ENCODE peak calls at places on chromosomes 2 and 18, in seven cellular contexts. One of them, this sample, is unnamed.

GRCh38 chr2:168749264-168749663 is 53.2 kb upstream of the NOSTRIN start:
- DNase-seq in right cardiac atrium: no peak
- DNase-seq in adrenal gland: no peak
- DNase-seq in endodermal cell: no peak
- DNase-seq in A549: no peak
- DNase-seq in HL-60: no peak
- DNase-seq in pancreas: no peak
- DNase-seq in this sample: no peak

GRCh38 chr2:221133941-221134340 is 438.2 kb downstream of the EPHA4 start:
- DNase-seq in right cardiac atrium: no peak
- DNase-seq in adrenal gland: no peak
- DNase-seq in endodermal cell: no peak
- DNase-seq in A549: no peak
- DNase-seq in HL-60: no peak
- DNase-seq in pancreas: no peak
- DNase-seq in this sample: no peak

GRCh38 chr2:198080872-198081271 is 276.5 kb downstream of the PLCL1 start:
- DNase-seq in right cardiac atrium: no peak
- DNase-seq in adrenal gland: no peak
- DNase-seq in endodermal cell: no peak
- DNase-seq in A549: no peak
- DNase-seq in HL-60: no peak
- DNase-seq in pancreas: no peak
- DNase-seq in this sample: no peak

GRCh38 chr2:30914456-30914855 is 107.2 kb upstream of the CAPN13 start:
- DNase-seq in right cardiac atrium: no peak
- DNase-seq in adrenal gland: no peak
- DNase-seq in endodermal cell: no peak
- DNase-seq in A549: no peak
- DNase-seq in HL-60: no peak
- DNase-seq in pancreas: no peak
- DNase-seq in this sample: no peak

GRCh38 chr2:47493317-47493716 is 90.4 kb downstream of the MSH2 start:
- DNase-seq in right cardiac atrium: no peak
- DNase-seq in adrenal gland: no peak
- DNase-seq in endodermal cell: no peak
- DNase-seq in A549: no peak
- DNase-seq in HL-60: no peak
- DNase-seq in pancreas: no peak
- DNase-seq in this sample: no peak

GRCh38 chr2:100413586-100413985 is 3.9 kb downstream of the CHST10 start:
- DNase-seq in right cardiac atrium: no peak
- DNase-seq in adrenal gland: no peak
- DNase-seq in endodermal cell: peak; percentile 54
- DNase-seq in A549: no peak
- DNase-seq in HL-60: no peak
- DNase-seq in pancreas: no peak
- DNase-seq in this sample: no peak

GRCh38 chr18:76131738-76132137 is 363.3 kb downstream of the ZNF516 start:
- DNase-seq in right cardiac atrium: no peak
- DNase-seq in adrenal gland: no peak
- DNase-seq in endodermal cell: no peak
- DNase-seq in A549: no peak
- DNase-seq in HL-60: peak; percentile 55
- DNase-seq in pancreas: no peak
- DNase-seq in this sample: no peak

GRCh38 chr18:46497129-46497528 is 159.9 kb downstream of the LOXHD1 start:
- DNase-seq in right cardiac atrium: no peak
- DNase-seq in adrenal gland: no peak
- DNase-seq in endodermal cell: peak; percentile 92
- DNase-seq in A549: no peak
- DNase-seq in HL-60: peak; percentile 5
- DNase-seq in pancreas: no peak
- DNase-seq in this sample: no peak

GRCh38 chr18:9987931-9988330 is 74.1 kb downstream of the VAPA start:
- DNase-seq in right cardiac atrium: no peak
- DNase-seq in adrenal gland: no peak
- DNase-seq in endodermal cell: no peak
- DNase-seq in A549: no peak
- DNase-seq in HL-60: no peak
- DNase-seq in pancreas: peak; percentile 36
- DNase-seq in this sample: no peak

GRCh38 chr2:219434468-219434717 is 250 bp upstream of the SPEG start:
- DNase-seq in right cardiac atrium: no peak
- DNase-seq in adrenal gland: no peak
- DNase-seq in endodermal cell: no peak
- DNase-seq in A549: no peak
- DNase-seq in HL-60: no peak
- DNase-seq in pancreas: no peak
- DNase-seq in this sample: no peak

GRCh38 chr2:20524412-20525040 is 77.7 kb downstream of the RHOB start:
- DNase-seq in right cardiac atrium: peak; percentile 70
- DNase-seq in adrenal gland: peak; percentile 48
- DNase-seq in endodermal cell: peak; percentile 82
- DNase-seq in A549: no peak
- DNase-seq in HL-60: no peak
- DNase-seq in pancreas: peak; percentile 12
- DNase-seq in this sample: peak; percentile 51

GRCh38 chr2:45743531-45744391 is 92.3 kb downstream of the PRKCE start:
- DNase-seq in right cardiac atrium: peak; percentile 78
- DNase-seq in adrenal gland: no peak
- DNase-seq in endodermal cell: no peak
- DNase-seq in A549: no peak
- DNase-seq in HL-60: no peak
- DNase-seq in pancreas: no peak
- DNase-seq in this sample: no peak

GRCh38 chr2:218257390-218257981 is 3.3 kb upstream of the GPBAR1 start:
- DNase-seq in right cardiac atrium: no peak
- DNase-seq in adrenal gland: peak; percentile 57
- DNase-seq in endodermal cell: peak; percentile 94
- DNase-seq in A549: no peak
- DNase-seq in HL-60: peak; percentile 71
- DNase-seq in pancreas: no peak
- DNase-seq in this sample: peak; percentile 37

GRCh38 chr2:20015482-20016083 is 3.1 kb upstream of the MATN3 start:
- DNase-seq in right cardiac atrium: no peak
- DNase-seq in adrenal gland: no peak
- DNase-seq in endodermal cell: no peak
- DNase-seq in A549: peak; percentile 40
- DNase-seq in HL-60: no peak
- DNase-seq in pancreas: no peak
- DNase-seq in this sample: no peak

GRCh38 chr18:79572093-79572780 is 107.4 kb upstream of the CTDP1 start:
- DNase-seq in right cardiac atrium: no peak
- DNase-seq in adrenal gland: peak; percentile 13
- DNase-seq in endodermal cell: no peak
- DNase-seq in A549: no peak
- DNase-seq in HL-60: no peak
- DNase-seq in pancreas: no peak
- DNase-seq in this sample: no peak

GRCh38 chr18:74654637-74655036 is 57.0 kb downstream of the ZNF407 start:
- DNase-seq in right cardiac atrium: no peak
- DNase-seq in adrenal gland: no peak
- DNase-seq in endodermal cell: no peak
- DNase-seq in A549: no peak
- DNase-seq in HL-60: no peak
- DNase-seq in pancreas: no peak
- DNase-seq in this sample: no peak

GRCh38 chr2:16104345-16105177 is 164.2 kb downstream of the MYCN start:
- DNase-seq in right cardiac atrium: no peak
- DNase-seq in adrenal gland: no peak
- DNase-seq in endodermal cell: peak; percentile 90
- DNase-seq in A549: peak; percentile 16
- DNase-seq in HL-60: no peak
- DNase-seq in pancreas: no peak
- DNase-seq in this sample: no peak

GRCh38 chr2:54103454-54104314 is 11.7 kb upstream of the ACYP2 start:
- DNase-seq in right cardiac atrium: peak; percentile 27
- DNase-seq in adrenal gland: peak; percentile 67
- DNase-seq in endodermal cell: peak; percentile 84
- DNase-seq in A549: peak; percentile 71
- DNase-seq in HL-60: no peak
- DNase-seq in pancreas: peak; percentile 23
- DNase-seq in this sample: no peak

GRCh38 chr2:213545964-213546363 is 261.7 kb downstream of the SPAG16 start:
- DNase-seq in right cardiac atrium: no peak
- DNase-seq in adrenal gland: no peak
- DNase-seq in endodermal cell: no peak
- DNase-seq in A549: no peak
- DNase-seq in HL-60: no peak
- DNase-seq in pancreas: no peak
- DNase-seq in this sample: no peak

GRCh38 chr2:36485521-36485920 is 112.4 kb downstream of the FEZ2 start:
- DNase-seq in right cardiac atrium: peak; percentile 29
- DNase-seq in adrenal gland: peak; percentile 16
- DNase-seq in endodermal cell: no peak
- DNase-seq in A549: no peak
- DNase-seq in HL-60: no peak
- DNase-seq in pancreas: no peak
- DNase-seq in this sample: no peak

GRCh38 chr2:21054011-21054410 is 10.1 kb upstream of the APOB start:
- DNase-seq in right cardiac atrium: no peak
- DNase-seq in adrenal gland: no peak
- DNase-seq in endodermal cell: no peak
- DNase-seq in A549: no peak
- DNase-seq in HL-60: no peak
- DNase-seq in pancreas: no peak
- DNase-seq in this sample: no peak